ENCODE peak calls at places on chromosomes 7 and 10, in nine cellular contexts. N is type B pancreatic cell; S is ureter; X is left ventricle myocardium superior; B is AG04450; T is activated naive CD4-positive, alpha-beta T cell; D is C1 segment of cervical spinal cord; Q is heart left ventricle; P is fibroblast of gingiva. R is an unnamed sample.

GRCh38 chr7:20435305-20435704 is 104.6 kb downstream of the ITGB8 start:
- DNase-seq in N (no peak), S (peak; percentile 62), X (peak; percentile 62), B (no peak), T (no peak), D (no peak), Q (no peak), P (peak; percentile 80), R (no peak)

GRCh38 chr7:23472974-23473847 is 2.9 kb upstream of the IGF2BP3 start:
- DNase-seq in N (no peak), S (no peak), X (no peak), B (no peak), T (no peak), D (no peak), Q (no peak), P (no peak), R (no peak)

GRCh38 chr10:126059101-126059826 is 162.9 kb downstream of the FANK1 start:
- DNase-seq in N (no peak), S (no peak), X (no peak), B (no peak), T (no peak), D (no peak), Q (no peak), P (peak; percentile 54), R (no peak)

GRCh38 chr10:4704034-4704545 is 121.9 kb upstream of the AKR1E2 start:
- DNase-seq in N (no peak), S (no peak), X (no peak), B (no peak), T (no peak), D (no peak), Q (no peak), P (peak; percentile 61), R (no peak)

GRCh38 chr7:127654404-127655392 is 2.7 kb downstream of the SND1 start:
- DNase-seq in N (no peak), S (no peak), X (no peak), B (no peak), T (no peak), D (no peak), Q (no peak), P (peak; percentile 12), R (no peak)

GRCh38 chr7:22167482-22167881 is 189.5 kb downstream of the RAPGEF5 start:
- DNase-seq in N (no peak), S (no peak), X (no peak), B (no peak), T (no peak), D (no peak), Q (no peak), P (no peak), R (no peak)

GRCh38 chr7:31825576-31825975 is 138.6 kb downstream of the PPP1R17 start:
- DNase-seq in N (no peak), S (no peak), X (no peak), B (no peak), T (no peak), D (no peak), Q (no peak), P (no peak), R (no peak)

GRCh38 chr7:147308539-147308938 is 1191.9 kb downstream of the CNTNAP2 start:
- DNase-seq in N (no peak), S (no peak), X (no peak), B (no peak), T (no peak), D (no peak), Q (no peak), P (no peak), R (no peak)

GRCh38 chr10:11232222-11232961 is 214.7 kb downstream of the CELF2 start:
- DNase-seq in N (no peak), S (no peak), X (no peak), B (no peak), T (no peak), D (no peak), Q (no peak), P (no peak), R (no peak)

GRCh38 chr7:83546586-83546985 is 102.4 kb downstream of the SEMA3E start:
- DNase-seq in N (no peak), S (no peak), X (no peak), B (no peak), T (no peak), D (no peak), Q (no peak), P (peak; percentile 42), R (no peak)

GRCh38 chr7:114409750-114410149 is 4.9 kb upstream of the FOXP2 start:
- DNase-seq in N (no peak), S (no peak), X (no peak), B (no peak), T (no peak), D (no peak), Q (no peak), P (no peak), R (no peak)

GRCh38 chr7:96174812-96175211 is 147.1 kb downstream of the SLC25A13 start:
- DNase-seq in N (no peak), S (no peak), X (no peak), B (no peak), T (no peak), D (no peak), Q (no peak), P (no peak), R (no peak)

GRCh38 chr7:75962607-75963382 is 31.6 kb downstream of the TMEM120A start:
- DNase-seq in N (no peak), S (no peak), X (peak; percentile 67), B (peak; percentile 21), T (no peak), D (no peak), Q (no peak), P (peak; percentile 92), R (no peak)

GRCh38 chr7:92785923-92786322 is 50.5 kb downstream of the CDK6 start:
- DNase-seq in N (no peak), S (no peak), X (no peak), B (no peak), T (no peak), D (no peak), Q (no peak), P (peak; percentile 48), R (no peak)

GRCh38 chr7:106358103-106358663 is 73.4 kb upstream of the NAMPT start:
- DNase-seq in N (no peak), S (no peak), X (no peak), B (no peak), T (no peak), D (no peak), Q (no peak), P (no peak), R (no peak)

GRCh38 chr10:130358981-130359650 is 222.9 kb downstream of the GLRX3 start:
- DNase-seq in N (peak; percentile 65), S (no peak), X (no peak), B (no peak), T (no peak), D (no peak), Q (no peak), P (no peak), R (no peak)

GRCh38 chr10:91909178-91909677 is at the start of gene FGFBP3:
- DNase-seq in N (no peak), S (no peak), X (no peak), B (no peak), T (no peak), D (no peak), Q (no peak), P (peak; percentile 23), R (no peak)

GRCh38 chr10:100008708-100009282 is 952 bp downstream of the DNMBP start:
- DNase-seq in N (no peak), S (no peak), X (no peak), B (no peak), T (no peak), D (no peak), Q (no peak), P (no peak), R (no peak)